ENCODE peak calls at places on chromosomes 12 and 14, in six cellular contexts. One of them, this sample, is unnamed.

GRCh38 chr12:121804417-121805111 is 755 bp downstream of the SETD1B start:
- DNase-seq in HCT116: no peak
- DNase-seq in RWPE1: no peak
- DNase-seq in osteocyte: no peak
- DNase-seq in brain microvascular endothelial cell: no peak
- DNase-seq in mucosa of descending colon: peak
- DNase-seq in this sample: peak

GRCh38 chr14:99571303-99571986 is 32.6 kb downstream of the CCDC85C start:
- DNase-seq in HCT116: no peak
- DNase-seq in RWPE1: no peak
- DNase-seq in osteocyte: no peak
- DNase-seq in brain microvascular endothelial cell: no peak
- DNase-seq in mucosa of descending colon: peak
- DNase-seq in this sample: peak

GRCh38 chr14:105924951-105925591 is 398.7 kb downstream of the TMEM121 start:
- DNase-seq in HCT116: no peak
- DNase-seq in RWPE1: no peak
- DNase-seq in osteocyte: no peak
- DNase-seq in brain microvascular endothelial cell: no peak
- DNase-seq in mucosa of descending colon: no peak
- DNase-seq in this sample: no peak

GRCh38 chr12:20696181-20696580 is 1.0 kb downstream of the SLCO1C1 start:
- DNase-seq in HCT116: no peak
- DNase-seq in RWPE1: no peak
- DNase-seq in osteocyte: no peak
- DNase-seq in brain microvascular endothelial cell: no peak
- DNase-seq in mucosa of descending colon: no peak
- DNase-seq in this sample: no peak

GRCh38 chr12:132761032-132761910 is at the start of gene ANKLE2:
- DNase-seq in HCT116: no peak
- DNase-seq in RWPE1: peak
- DNase-seq in osteocyte: no peak
- DNase-seq in brain microvascular endothelial cell: peak
- DNase-seq in mucosa of descending colon: peak
- DNase-seq in this sample: peak

GRCh38 chr12:65826513-65827171 is 2.4 kb downstream of the HMGA2 start:
- DNase-seq in HCT116: no peak
- DNase-seq in RWPE1: peak
- DNase-seq in osteocyte: no peak
- DNase-seq in brain microvascular endothelial cell: no peak
- DNase-seq in mucosa of descending colon: no peak
- DNase-seq in this sample: no peak

GRCh38 chr14:105839425-105840265 is 313.3 kb downstream of the TMEM121 start:
- DNase-seq in HCT116: no peak
- DNase-seq in RWPE1: no peak
- DNase-seq in osteocyte: peak
- DNase-seq in brain microvascular endothelial cell: no peak
- DNase-seq in mucosa of descending colon: no peak
- DNase-seq in this sample: no peak

GRCh38 chr12:6769003-6769389 is 2.8 kb downstream of the PTMS start:
- DNase-seq in HCT116: no peak
- DNase-seq in RWPE1: no peak
- DNase-seq in osteocyte: no peak
- DNase-seq in brain microvascular endothelial cell: no peak
- DNase-seq in mucosa of descending colon: peak
- DNase-seq in this sample: peak

GRCh38 chr12:94982456-94982855 is 21.0 kb downstream of the NDUFA12 start:
- DNase-seq in HCT116: no peak
- DNase-seq in RWPE1: no peak
- DNase-seq in osteocyte: no peak
- DNase-seq in brain microvascular endothelial cell: no peak
- DNase-seq in mucosa of descending colon: no peak
- DNase-seq in this sample: no peak

GRCh38 chr14:70563869-70564268 is 29.1 kb upstream of the ADAM20 start:
- DNase-seq in HCT116: no peak
- DNase-seq in RWPE1: no peak
- DNase-seq in osteocyte: no peak
- DNase-seq in brain microvascular endothelial cell: no peak
- DNase-seq in mucosa of descending colon: no peak
- DNase-seq in this sample: no peak

GRCh38 chr14:34098045-34098984 is 147.4 kb upstream of the EGLN3 start:
- DNase-seq in HCT116: peak
- DNase-seq in RWPE1: peak
- DNase-seq in osteocyte: no peak
- DNase-seq in brain microvascular endothelial cell: peak
- DNase-seq in mucosa of descending colon: peak
- DNase-seq in this sample: peak

GRCh38 chr12:92144631-92145480 is 790 bp downstream of the BTG1 start:
- DNase-seq in HCT116: no peak
- DNase-seq in RWPE1: peak
- DNase-seq in osteocyte: peak
- DNase-seq in brain microvascular endothelial cell: peak
- DNase-seq in mucosa of descending colon: peak
- DNase-seq in this sample: peak

GRCh38 chr12:127909031-127909430 is 357.9 kb upstream of the TMEM132C start:
- DNase-seq in HCT116: no peak
- DNase-seq in RWPE1: no peak
- DNase-seq in osteocyte: no peak
- DNase-seq in brain microvascular endothelial cell: no peak
- DNase-seq in mucosa of descending colon: no peak
- DNase-seq in this sample: no peak

GRCh38 chr12:91877022-91877421 is 268.6 kb downstream of the BTG1 start:
- DNase-seq in HCT116: no peak
- DNase-seq in RWPE1: no peak
- DNase-seq in osteocyte: no peak
- DNase-seq in brain microvascular endothelial cell: peak
- DNase-seq in mucosa of descending colon: peak
- DNase-seq in this sample: no peak

GRCh38 chr12:31759621-31760459 is 31.0 kb upstream of the AMN1 start:
- DNase-seq in HCT116: no peak
- DNase-seq in RWPE1: no peak
- DNase-seq in osteocyte: no peak
- DNase-seq in brain microvascular endothelial cell: no peak
- DNase-seq in mucosa of descending colon: no peak
- DNase-seq in this sample: no peak

GRCh38 chr12:26434299-26434915 is 239.0 kb downstream of the SSPN start:
- DNase-seq in HCT116: peak
- DNase-seq in RWPE1: peak
- DNase-seq in osteocyte: no peak
- DNase-seq in brain microvascular endothelial cell: peak
- DNase-seq in mucosa of descending colon: peak
- DNase-seq in this sample: peak
- TF ChIP-seq CTCF in HCT116: peak
- TF ChIP-seq CTCF in RWPE1: peak
- TF ChIP-seq CTCF in osteocyte: peak
- TF ChIP-seq CTCF in brain microvascular endothelial cell: peak
- TF ChIP-seq CTCF in mucosa of descending colon: peak
- TF ChIP-seq CTCF in this sample: peak

GRCh38 chr12:120580787-120581723 is at the start of gene POP5:
- DNase-seq in HCT116: peak
- DNase-seq in RWPE1: peak
- DNase-seq in osteocyte: peak
- DNase-seq in brain microvascular endothelial cell: peak
- DNase-seq in mucosa of descending colon: peak
- DNase-seq in this sample: peak

GRCh38 chr12:120583478-120584030 is 2.4 kb upstream of the POP5 start:
- DNase-seq in HCT116: peak
- DNase-seq in RWPE1: peak
- DNase-seq in osteocyte: peak
- DNase-seq in brain microvascular endothelial cell: peak
- DNase-seq in mucosa of descending colon: peak
- DNase-seq in this sample: peak

GRCh38 chr12:120574106-120574505 is 7.1 kb downstream of the POP5 start:
- DNase-seq in HCT116: no peak
- DNase-seq in RWPE1: no peak
- DNase-seq in osteocyte: no peak
- DNase-seq in brain microvascular endothelial cell: no peak
- DNase-seq in mucosa of descending colon: no peak
- DNase-seq in this sample: no peak

GRCh38 chr12:120581998-120582397 is 796 bp upstream of the POP5 start:
- DNase-seq in HCT116: no peak
- DNase-seq in RWPE1: no peak
- DNase-seq in osteocyte: no peak
- DNase-seq in brain microvascular endothelial cell: no peak
- DNase-seq in mucosa of descending colon: no peak
- DNase-seq in this sample: no peak

DNA sequence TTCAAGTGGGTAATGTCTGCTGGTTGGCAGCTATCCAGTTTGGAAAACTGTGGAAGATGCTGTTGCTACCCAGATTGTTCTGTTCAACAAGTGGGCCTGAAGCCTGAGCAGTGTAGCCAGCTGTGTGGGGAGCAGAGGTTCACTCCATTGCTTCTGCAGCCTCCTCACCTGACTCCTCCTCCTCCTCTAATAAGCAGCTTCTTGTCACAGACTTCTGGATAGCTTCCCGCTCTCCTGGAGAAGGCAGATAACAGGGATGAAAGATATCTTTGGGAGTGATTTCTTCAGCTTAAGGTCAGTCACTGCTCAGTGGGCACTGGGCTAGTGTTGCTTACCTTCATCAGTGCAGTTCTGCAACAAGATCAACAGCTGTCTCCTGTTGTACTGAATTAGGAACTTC is 2.0 kb downstream of the POP5 start:
- DNase-seq in HCT116: no peak
- DNase-seq in RWPE1: no peak
- DNase-seq in osteocyte: no peak
- DNase-seq in brain microvascular endothelial cell: no peak
- DNase-seq in mucosa of descending colon: no peak
- DNase-seq in this sample: no peak
- TF ChIP-seq CTCF in HCT116: no peak
- TF ChIP-seq CTCF in RWPE1: no peak
- TF ChIP-seq CTCF in osteocyte: no peak
- TF ChIP-seq CTCF in brain microvascular endothelial cell: no peak
- TF ChIP-seq CTCF in mucosa of descending colon: no peak
- TF ChIP-seq CTCF in this sample: no peak

GRCh38 chr12:18224745-18225144 is 36.6 kb upstream of the PIK3C2G start:
- DNase-seq in HCT116: peak
- DNase-seq in RWPE1: peak
- DNase-seq in osteocyte: no peak
- DNase-seq in brain microvascular endothelial cell: no peak
- DNase-seq in mucosa of descending colon: no peak
- DNase-seq in this sample: no peak
- TF ChIP-seq CTCF in HCT116: peak
- TF ChIP-seq CTCF in RWPE1: peak
- TF ChIP-seq CTCF in osteocyte: peak
- TF ChIP-seq CTCF in brain microvascular endothelial cell: peak
- TF ChIP-seq CTCF in mucosa of descending colon: no peak
- TF ChIP-seq CTCF in this sample: peak

DNA sequence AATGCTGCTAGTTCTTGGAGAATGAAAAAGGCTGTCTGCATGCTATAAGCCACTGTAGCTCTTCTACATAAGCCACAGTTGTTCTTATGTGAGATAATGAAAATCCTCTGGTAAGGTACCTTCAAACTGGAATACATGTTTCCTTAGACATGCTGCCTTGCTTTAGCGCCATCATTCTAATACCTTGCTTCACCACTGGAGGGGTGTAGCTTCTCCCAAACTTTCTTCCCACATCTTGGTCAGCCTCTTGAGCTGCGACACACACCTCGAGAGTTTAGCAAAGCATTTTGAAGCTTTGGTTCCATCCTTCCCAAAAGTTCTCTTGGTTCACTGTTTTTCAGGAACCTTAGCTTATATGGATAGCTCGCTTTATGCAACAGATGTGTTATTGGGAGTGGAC is 69.5 kb downstream of the NKX2-1 start:
- DNase-seq in HCT116: no peak
- DNase-seq in RWPE1: no peak
- DNase-seq in osteocyte: no peak
- DNase-seq in brain microvascular endothelial cell: no peak
- DNase-seq in mucosa of descending colon: no peak
- DNase-seq in this sample: no peak
- TF ChIP-seq CTCF in HCT116: peak
- TF ChIP-seq CTCF in RWPE1: no peak
- TF ChIP-seq CTCF in osteocyte: no peak
- TF ChIP-seq CTCF in brain microvascular endothelial cell: no peak
- TF ChIP-seq CTCF in mucosa of descending colon: no peak
- TF ChIP-seq CTCF in this sample: no peak

GRCh38 chr12:55443776-55444175 is at the start of gene OR6C2:
- DNase-seq in HCT116: no peak
- DNase-seq in RWPE1: no peak
- DNase-seq in osteocyte: no peak
- DNase-seq in brain microvascular endothelial cell: no peak
- DNase-seq in mucosa of descending colon: no peak
- DNase-seq in this sample: no peak

DNA sequence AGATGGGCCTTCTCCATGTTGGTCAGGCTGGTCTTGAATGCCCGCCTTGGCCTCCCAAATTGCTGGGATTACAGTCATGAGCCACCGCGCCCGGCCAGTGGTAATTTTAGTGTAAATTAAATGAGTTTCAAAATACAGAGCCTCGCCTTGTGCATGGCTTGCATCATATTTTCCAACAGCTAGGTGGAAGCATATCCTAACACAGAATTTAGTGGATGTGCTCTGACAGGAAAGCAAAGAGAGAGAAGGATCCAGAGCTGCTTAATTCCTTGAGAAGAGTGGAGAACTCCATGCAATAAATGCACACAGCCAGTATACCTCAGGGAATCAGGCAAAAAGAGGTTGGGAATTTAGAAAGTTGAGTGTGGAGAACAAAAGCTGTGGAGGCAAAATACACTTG is 2.5 kb downstream of the OR6C2 start:
- DNase-seq in HCT116: no peak
- DNase-seq in RWPE1: no peak
- DNase-seq in osteocyte: no peak
- DNase-seq in brain microvascular endothelial cell: no peak
- DNase-seq in mucosa of descending colon: no peak
- DNase-seq in this sample: no peak
- TF ChIP-seq CTCF in HCT116: no peak
- TF ChIP-seq CTCF in RWPE1: no peak
- TF ChIP-seq CTCF in osteocyte: no peak
- TF ChIP-seq CTCF in brain microvascular endothelial cell: no peak
- TF ChIP-seq CTCF in mucosa of descending colon: no peak
- TF ChIP-seq CTCF in this sample: no peak

This sample was measured in nephron progenitor cell.